ENCODE peak calls at places on chromosomes 1 and 21, in six cellular contexts. K is activated T-cell treated with anti-CD3 and anti-CD28 coated beads for 1 hour; M is activated naive CD4-positive, alpha-beta T cell; B is stimulated activated CD8-positive, alpha-beta memory T cell treated with anti-CD3 and anti-CD28 coated beads, Interleukin-15, amount 100 ng/mL, for 4 hours; T is kidney tubule cell; H is RCC 7860. Z is an unnamed sample.

GRCh38 chr1:178310685-178311105 is 186.1 kb downstream of the CLEC20A start:
- DNase-seq in K (no peak), M (no peak), B (no peak), T (peak; percentile 87), H (peak; percentile 76), Z (no peak)

GRCh38 chr1:67213164-67213563 is 46.9 kb downstream of the IL23R start:
- DNase-seq in K (no peak), M (no peak), B (no peak), T (peak; percentile 47), H (no peak), Z (no peak)

GRCh38 chr1:3011127-3011526 is 10.1 kb upstream of the ACTRT2 start:
- DNase-seq in K (no peak), M (no peak), B (no peak), T (no peak), H (no peak), Z (no peak)

GRCh38 chr1:11638121-11638520 is 16.1 kb downstream of the FBXO2 start:
- DNase-seq in K (no peak), M (no peak), B (no peak), T (no peak), H (no peak), Z (no peak)

GRCh38 chr1:62286778-62287224 is 32.4 kb downstream of the KANK4 start:
- DNase-seq in K (no peak), M (no peak), B (no peak), T (peak; percentile 29), H (no peak), Z (no peak)

GRCh38 chr1:31095985-31096384 is 30.5 kb upstream of the PUM1 start:
- DNase-seq in K (no peak), M (no peak), B (no peak), T (no peak), H (no peak), Z (no peak)

GRCh38 chr1:203083463-203083921 is 2.3 kb downstream of the MYOG start:
- DNase-seq in K (no peak), M (no peak), B (no peak), T (no peak), H (no peak), Z (no peak)

GRCh38 chr1:109763646-109764415 is at the start of gene EPS8L3:
- DNase-seq in K (no peak), M (no peak), B (no peak), T (no peak), H (no peak), Z (no peak)

GRCh38 chr1:17281775-17282181 is 26.2 kb upstream of the PADI4 start:
- DNase-seq in K (no peak), M (no peak), B (no peak), T (no peak), H (no peak), Z (no peak)

GRCh38 chr1:92244376-92244775 is 26.7 kb downstream of the C1orf146 start:
- DNase-seq in K (no peak), M (no peak), B (no peak), T (no peak), H (no peak), Z (no peak)

GRCh38 chr1:156546267-156546666 is 26.1 kb downstream of the IQGAP3 start:
- DNase-seq in K (no peak), M (no peak), B (no peak), T (no peak), H (no peak), Z (no peak)

GRCh38 chr1:173400387-173400995 is 76.6 kb upstream of the PRDX6 start:
- DNase-seq in K (no peak), M (no peak), B (no peak), T (no peak), H (no peak), Z (no peak)

GRCh38 chr1:9294910-9295636 is 2.4 kb downstream of the SPSB1 start:
- DNase-seq in K (no peak), M (no peak), B (no peak), T (peak; percentile 91), H (peak; percentile 63), Z (no peak)

GRCh38 chr21:37862536-37862935 is 53.7 kb downstream of the KCNJ6 start:
- DNase-seq in K (no peak), M (no peak), B (no peak), T (peak; percentile 56), H (peak; percentile 36), Z (no peak)

GRCh38 chr1:115677172-115677542 is 35.4 kb downstream of the VANGL1 start:
- DNase-seq in K (no peak), M (no peak), B (no peak), T (peak; percentile 75), H (peak; percentile 47), Z (no peak)

GRCh38 chr1:235918032-235918431 is 51.3 kb upstream of the LYST start:
- DNase-seq in K (no peak), M (no peak), B (no peak), T (no peak), H (no peak), Z (no peak)